ENCODE peak calls at places on chromosomes 6 and 20, in six cellular contexts. V is GM23338, E is pancreas, S is neural crest cell, Y is suprapubic skin, B is mucosa of descending colon. L is an unnamed sample.

GRCh38 chr6:96299525-96299924 is 222.1 kb upstream of the UFL1 start:
- DNase-seq in S (no peak), V (no peak), B (no peak), E (no peak), Y (no peak), L (no peak)

GRCh38 chr6:14742171-14742570 is 503.7 kb upstream of the JARID2 start:
- DNase-seq in V (no peak), S (no peak), E (no peak), B (no peak), Y (no peak), L (no peak)

GRCh38 chr20:37179671-37180524 is 550 bp upstream of the MROH8 start:
- DNase-seq in B (no peak), V (no peak), S (no peak), E (no peak), Y (no peak), L (no peak)

GRCh38 chr6:16286151-16286522 is 47.8 kb downstream of the GMPR start:
- DNase-seq in E (no peak), S (peak; percentile 77), Y (no peak), B (no peak), V (peak; percentile 90), L (no peak)

GRCh38 chr6:154538664-154539235 is 28.3 kb upstream of the CNKSR3 start:
- DNase-seq in V (no peak), E (no peak), S (no peak), B (no peak), Y (no peak), L (no peak)

GRCh38 chr6:70503813-70504465 is 62.8 kb upstream of the SDHAF4 start:
- DNase-seq in V (no peak), E (no peak), S (no peak), Y (no peak), B (no peak), L (no peak)

GRCh38 chr6:17394192-17394611 is 807 bp downstream of the CAP2 start:
- DNase-seq in E (peak; percentile 74), S (peak; percentile 29), B (peak; percentile 49), Y (no peak), V (peak; percentile 87), L (peak; percentile 70)

GRCh38 chr6:142885182-142885867 is 59.7 kb downstream of the HIVEP2 start:
- DNase-seq in V (peak; percentile 91), B (no peak), Y (no peak), S (no peak), E (peak; percentile 65), L (no peak)

GRCh38 chr20:62969179-62969760 is 16.8 kb downstream of the SLC17A9 start:
- DNase-seq in B (no peak), V (no peak), E (no peak), S (no peak), Y (no peak), L (no peak)

GRCh38 chr6:11815231-11815630 is 36.6 kb upstream of the ADTRP start:
- DNase-seq in V (no peak), Y (no peak), S (no peak), B (no peak), E (no peak), L (no peak)

GRCh38 chr6:33983109-33983475 is 162.8 kb downstream of the GRM4 start:
- DNase-seq in Y (peak; percentile 74), V (no peak), B (peak; percentile 79), E (peak; percentile 22), S (no peak), L (peak; percentile 58)

GRCh38 chr20:10667077-10667401 is 6.8 kb downstream of the JAG1 start:
- DNase-seq in Y (peak; percentile 85), E (peak; percentile 35), B (no peak), V (no peak), S (no peak), L (no peak)

GRCh38 chr6:16823700-16824352 is 62.6 kb upstream of the ATXN1 start:
- DNase-seq in V (no peak), B (no peak), E (no peak), S (no peak), Y (no peak), L (no peak)

GRCh38 chr20:34549291-34549928 is 9.1 kb upstream of the MAP1LC3A start:
- DNase-seq in Y (no peak), V (peak; percentile 93), B (peak; percentile 51), E (peak; percentile 35), S (no peak), L (no peak)

GRCh38 chr20:2907519-2907918 is 34.2 kb downstream of the PTPRA start:
- DNase-seq in S (no peak), V (no peak), E (no peak), Y (no peak), B (no peak), L (no peak)

GRCh38 chr6:15663057-15663638 is 320 bp upstream of the DTNBP1 start:
- DNase-seq in S (no peak), B (no peak), E (no peak), V (no peak), Y (no peak), L (no peak)

GRCh38 chr6:162181741-162182401 is 545.7 kb downstream of the PRKN start:
- DNase-seq in B (no peak), V (no peak), S (no peak), Y (no peak), E (no peak), L (no peak)

GRCh38 chr20:3679749-3680700 is 1.8 kb downstream of the ADAM33 start:
- DNase-seq in E (no peak), Y (no peak), S (no peak), B (peak; percentile 44), V (peak; percentile 66), L (no peak)

GRCh38 chr6:903746-904145 is 210.8 kb upstream of the EXOC2 start:
- DNase-seq in V (no peak), B (no peak), Y (no peak), E (no peak), S (no peak), L (no peak)

GRCh38 chr6:50443144-50443543 is 270.2 kb upstream of the TFAP2D start:
- DNase-seq in S (no peak), E (no peak), Y (no peak), B (no peak), V (no peak), L (no peak)

GRCh38 chr6:38808039-38808438 is 92.9 kb downstream of the DNAH8 start:
- DNase-seq in E (no peak), Y (no peak), V (no peak), B (no peak), S (no peak), L (no peak)

GRCh38 chr6:3899970-3900439 is 50.8 kb downstream of the FAM50B start:
- DNase-seq in E (no peak), Y (peak; percentile 77), B (peak; percentile 48), V (no peak), S (no peak), L (no peak)

GRCh38 chr6:2865270-2866182 is 23.9 kb upstream of the SERPINB1 start:
- DNase-seq in V (peak; percentile 54), B (no peak), S (no peak), E (no peak), Y (no peak), L (no peak)

GRCh38 chr6:44580901-44581300 is 193.4 kb downstream of the CDC5L start:
- DNase-seq in V (no peak), E (no peak), Y (no peak), B (no peak), S (no peak), L (no peak)

GRCh38 chr6:5260111-5260620 is 584 bp downstream of the LYRM4 start:
- DNase-seq in B (peak; percentile 78), S (peak; percentile 31), Y (no peak), V (peak; percentile 89), E (peak; percentile 70), L (peak; percentile 78)

GRCh38 chr6:2730353-2730752 is 20.4 kb downstream of the MYLK4 start:
- DNase-seq in V (no peak), S (no peak), E (no peak), B (no peak), Y (no peak), L (no peak)

GRCh38 chr6:8588176-8588575 is 152.8 kb upstream of the SLC35B3 start:
- DNase-seq in E (no peak), B (no peak), V (no peak), Y (no peak), S (no peak), L (no peak)

GRCh38 chr6:8589941-8590676 is 154.8 kb upstream of the SLC35B3 start:
- DNase-seq in E (no peak), Y (no peak), S (no peak), V (peak; percentile 73), B (no peak), L (no peak)
- TF ChIP-seq CTCF in E (no peak), Y (no peak), S (peak; percentile 22), V (peak; percentile 54), B (no peak), L (peak; percentile 18)

GRCh38 chr6:10248378-10248843 is 166.5 kb downstream of the TFAP2A start:
- DNase-seq in E (no peak), B (no peak), S (no peak), V (peak; percentile 49), Y (no peak), L (no peak)
- TF ChIP-seq CTCF in E (no peak), B (no peak), S (no peak), V (peak; percentile 56), Y (no peak), L (peak; percentile 24)

GRCh38 chr6:21024621-21025020 is 490.4 kb downstream of the CDKAL1 start:
- DNase-seq in B (no peak), V (no peak), Y (no peak), S (no peak), E (no peak), L (no peak)

GRCh38 chr6:21022343-21023107 is 488.3 kb downstream of the CDKAL1 start:
- DNase-seq in B (peak; percentile 25), Y (no peak), V (peak; percentile 43), E (peak; percentile 48), S (peak; percentile 3), L (no peak)

GRCh38 chr6:21023210-21023609 is 489.0 kb downstream of the CDKAL1 start:
- DNase-seq in V (no peak), E (no peak), S (no peak), Y (no peak), B (no peak), L (no peak)

DNA sequence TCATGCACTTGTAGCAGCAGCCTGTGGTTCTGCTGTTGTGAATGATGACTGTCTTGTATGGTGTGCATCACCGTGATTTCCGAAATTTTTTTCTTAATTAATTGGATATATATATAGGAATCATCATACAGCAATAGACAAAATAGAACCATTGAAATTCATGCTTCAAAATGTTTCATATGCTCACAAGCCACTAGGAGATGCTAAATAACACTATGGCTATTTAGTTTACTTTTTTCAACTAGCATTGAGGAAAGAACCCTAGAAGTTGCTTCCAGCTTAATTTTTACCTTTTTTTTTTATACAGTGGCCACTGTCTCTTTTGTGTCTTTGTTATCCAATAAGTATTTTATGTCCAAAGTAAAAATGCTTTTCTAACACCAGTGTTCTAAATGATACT is 485.4 kb downstream of the CDKAL1 start:
- DNase-seq in S (no peak), B (no peak), V (no peak), Y (no peak), E (no peak), L (no peak)
- TF ChIP-seq CTCF in S (no peak), B (no peak), V (no peak), Y (no peak), E (no peak), L (peak; percentile 19)

DNA sequence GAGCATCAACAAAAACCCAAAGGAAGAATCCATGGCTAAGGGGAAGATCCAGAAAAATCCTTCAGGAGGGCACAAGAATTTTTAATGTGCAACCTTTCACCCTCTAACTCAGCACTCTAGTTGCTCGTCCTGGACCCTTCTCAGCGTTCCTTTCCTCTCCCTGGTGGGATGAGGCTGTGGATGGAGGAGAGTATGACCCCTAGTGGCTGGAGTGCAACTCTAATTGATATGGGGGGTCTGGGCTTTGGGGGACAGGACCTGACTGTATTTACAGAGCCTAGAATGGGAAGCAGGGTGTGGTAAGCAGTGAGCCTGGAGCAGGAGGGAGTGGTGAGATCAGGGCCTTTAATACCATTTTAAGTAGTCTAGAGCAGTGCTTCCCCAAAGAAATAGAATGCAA is 83.9 kb upstream of the CEP85L start:
- DNase-seq in E (no peak), Y (no peak), S (no peak), V (peak; percentile 83), B (no peak), L (no peak)
- TF ChIP-seq CTCF in E (no peak), Y (no peak), S (no peak), V (peak; percentile 83), B (no peak), L (peak; percentile 56)

L was measured in type B pancreatic cell.